ENCODE peak calls at places on chromosomes 5 and 9, in four cellular contexts. P is left ventricle myocardium inferior; D is mammary epithelial cell; L is CD4-positive, alpha-beta memory T cell. U is an unnamed sample.
A peak's percentile ranks its signal among the peaks of the same experiment; 100 is the strongest.

GRCh38 chr9:93597871-93598646 is 21.7 kb downstream of the PHF2 start:
- DNase-seq in P (no peak), D (no peak), L (no peak), U (no peak)

GRCh38 chr9:95762322-95762721 is 113.2 kb upstream of the ERCC6L2 start:
- DNase-seq in P (no peak), D (no peak), L (no peak), U (no peak)

GRCh38 chr9:121483049-121483448 is 16.6 kb downstream of the GGTA1 start:
- DNase-seq in P (no peak), D (no peak), L (no peak), U (no peak)

GRCh38 chr9:25677301-25678146 is 720 bp downstream of the TUSC1 start:
- DNase-seq in P (peak; percentile 88), D (peak; percentile 69), L (no peak), U (no peak)

GRCh38 chr5:142432369-142432863 is 107.6 kb upstream of the SPRY4 start:
- DNase-seq in P (peak; percentile 25), D (no peak), L (peak; percentile 71), U (no peak)

GRCh38 chr5:6759401-6759800 is 46.2 kb downstream of the TENT4A start:
- DNase-seq in P (no peak), D (no peak), L (no peak), U (no peak)

GRCh38 chr5:152256580-152256979 is 148.5 kb downstream of the NMUR2 start:
- DNase-seq in P (no peak), D (no peak), L (no peak), U (no peak)

GRCh38 chr9:120441446-120442279 is 138.3 kb downstream of the CDK5RAP2 start:
- DNase-seq in P (no peak), D (peak; percentile 46), L (no peak), U (no peak)

GRCh38 chr9:93894691-93895079 is 60.5 kb downstream of the BARX1 start:
- DNase-seq in P (no peak), D (no peak), L (no peak), U (no peak)

GRCh38 chr9:12813960-12814876 is 39.4 kb downstream of the LURAP1L start:
- DNase-seq in P (no peak), D (peak; percentile 99), L (no peak), U (no peak)

GRCh38 chr9:95862343-95862742 is 13.1 kb upstream of the ERCC6L2 start:
- DNase-seq in P (no peak), D (no peak), L (no peak), U (no peak)

GRCh38 chr9:70987986-70988385 is 133.4 kb downstream of the TRPM3 start:
- DNase-seq in P (no peak), D (no peak), L (no peak), U (no peak)

GRCh38 chr9:109254317-109254716 is 66.5 kb downstream of the EPB41L4B start:
- DNase-seq in P (no peak), D (peak; percentile 70), L (no peak), U (no peak)

GRCh38 chr5:158860706-158861105 is 239.0 kb downstream of the EBF1 start:
- DNase-seq in P (no peak), D (no peak), L (no peak), U (no peak)

GRCh38 chr9:4443439-4443838 is 46.8 kb upstream of the SLC1A1 start:
- DNase-seq in P (no peak), D (no peak), L (no peak), U (no peak)

GRCh38 chr5:129079496-129079895 is 15.1 kb upstream of the ISOC1 start:
- DNase-seq in P (no peak), D (no peak), L (no peak), U (no peak)

GRCh38 chr5:170495796-170496195 is 8.0 kb upstream of the KCNIP1 start:
- DNase-seq in P (no peak), D (no peak), L (no peak), U (no peak)

GRCh38 chr9:72210522-72210921 is 61.3 kb downstream of the GDA start:
- DNase-seq in P (no peak), D (peak; percentile 77), L (no peak), U (no peak)

DNA sequence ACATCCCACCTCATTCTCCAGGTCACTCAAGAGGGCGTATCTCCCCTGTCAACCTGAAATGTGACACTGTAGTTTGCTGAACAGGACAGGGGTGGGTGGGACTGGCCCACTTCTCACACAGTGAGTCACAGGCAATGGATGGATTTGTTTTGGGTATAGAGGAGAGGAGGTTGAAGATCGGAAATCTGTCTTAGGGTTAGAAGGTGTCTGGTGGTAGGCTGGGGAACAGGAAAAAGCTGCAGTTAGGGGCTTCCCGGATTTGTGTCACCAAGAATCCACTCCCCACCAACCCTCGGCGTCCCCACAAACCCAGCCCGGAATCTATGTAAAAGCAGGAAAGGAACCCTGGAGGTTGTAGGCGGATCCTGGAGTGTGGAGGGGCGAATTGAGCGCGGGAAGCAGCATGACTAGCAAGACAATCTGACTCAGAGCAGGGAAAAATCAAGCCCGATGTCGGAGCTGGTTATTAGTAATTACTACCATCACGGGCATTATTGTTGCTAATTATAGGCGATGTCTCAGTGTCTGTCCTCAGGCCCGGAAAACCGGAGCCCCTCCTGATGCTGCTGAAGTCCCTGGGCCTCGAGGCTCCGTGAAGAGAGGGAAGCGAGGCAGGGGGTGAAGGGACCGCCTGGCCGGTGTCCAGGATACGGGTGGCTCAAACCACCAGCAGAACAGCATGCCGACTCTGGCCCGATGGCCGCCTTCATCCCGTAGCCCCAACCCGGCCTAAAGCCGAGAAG is 1.7 kb upstream of the IRX1 start:
- DNase-seq in P (no peak), D (peak; percentile 51), L (no peak), U (no peak)
- H3K9me3 ChIP-seq in P (no peaks in the 10 kb centered on the region), D (no peaks in the 10 kb centered on the region), L (no peaks in the 10 kb centered on the region), U (no peaks in the 10 kb centered on the region)

GRCh38 chr5:132883261-132883834 is 9.9 kb downstream of the LEAP2 start:
- DNase-seq in P (no peak), D (peak; percentile 49), L (no peak), U (peak; percentile 34)
- H3K36me3 ChIP-seq in P (peaks cover 82% of the 10 kb centered on the region), D (peaks cover 54% of the 10 kb centered on the region), L (peaks cover 49% of the 10 kb centered on the region), U (peaks cover 86% of the 10 kb centered on the region)

GRCh38 chr5:219492-219891 is 1.4 kb downstream of the SDHA start:
- DNase-seq in P (no peak), D (peak; percentile 15), L (peak; percentile 56), U (peak; percentile 15)

GRCh38 chr5:218457-219289 is 553 bp downstream of the SDHA start:
- DNase-seq in P (no peak), D (peak; percentile 28), L (no peak), U (peak; percentile 6)

GRCh38 chr5:217860-218456 is at the start of the genes CCDC127 and SDHA:
- DNase-seq in P (peak; percentile 98), D (peak; percentile 84), L (peak; percentile 94), U (peak; percentile 98)

GRCh38 chr5:223791-224190 is 5.7 kb downstream of the SDHA start:
- DNase-seq in P (no peak), D (no peak), L (no peak), U (no peak)

DNA sequence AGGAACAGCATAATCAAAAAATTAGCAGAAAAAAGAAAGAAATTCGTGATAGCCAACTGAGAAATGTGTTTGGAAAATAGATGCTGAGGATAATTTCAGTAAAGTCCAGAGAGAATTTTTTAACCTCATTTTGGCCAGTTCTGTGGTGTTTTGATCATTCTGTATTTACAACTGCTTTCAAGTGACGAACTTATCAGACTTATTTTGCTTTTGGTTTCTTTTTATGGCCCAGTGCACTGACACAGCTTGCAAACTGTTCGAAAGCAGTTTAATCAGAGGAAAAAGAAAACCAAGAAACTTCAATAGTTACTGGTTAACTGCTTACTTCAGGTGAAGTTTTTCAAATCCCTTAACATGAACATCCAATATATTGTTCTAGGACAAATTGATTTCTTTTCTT is 1.9 kb downstream of the SDHA start:
- DNase-seq in P (no peak), D (no peak), L (no peak), U (peak; percentile 78)
- H3K4me3 ChIP-seq in P (peak overlapping the region; percentile 100), D (peak overlapping the region; percentile 78), L (peak overlapping the region; percentile 73), U (peak overlapping the region; percentile 94)

DNA sequence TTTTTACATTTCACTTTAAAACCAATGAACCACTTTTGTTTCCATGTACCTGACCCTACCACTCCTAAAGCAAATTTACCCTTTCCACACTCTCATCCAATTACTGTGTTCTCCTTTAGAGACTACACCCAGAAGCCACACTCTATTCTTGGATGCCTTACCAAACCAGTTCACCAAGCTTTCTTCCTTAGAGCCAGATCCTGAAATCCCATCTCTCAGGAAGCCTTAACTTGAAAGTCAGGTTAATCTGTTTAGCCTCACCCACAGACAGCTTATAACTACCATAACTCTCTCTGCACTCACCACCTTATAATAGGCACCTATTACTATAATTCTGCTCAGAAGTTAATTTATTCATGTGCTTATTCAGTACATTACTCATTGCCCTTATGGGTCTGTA is 4.3 kb downstream of the CSNK1A1 start:
- DNase-seq in P (no peak), D (peak; percentile 75), L (no peak), U (no peak)
- H3K9me3 ChIP-seq in P (no peaks in the 10 kb centered on the region), D (no peaks in the 10 kb centered on the region), L (no peaks in the 10 kb centered on the region), U (no peaks in the 10 kb centered on the region)

GRCh38 chr9:127543221-127543620 is 68.9 kb upstream of the STXBP1 start:
- DNase-seq in P (no peak), D (no peak), L (no peak), U (no peak)

GRCh38 chr9:127541865-127542264 is 70.2 kb upstream of the STXBP1 start:
- DNase-seq in P (peak; percentile 45), D (no peak), L (no peak), U (no peak)

GRCh38 chr9:127546125-127546832 is 65.8 kb upstream of the STXBP1 start:
- DNase-seq in P (no peak), D (no peak), L (no peak), U (no peak)

GRCh38 chr9:127545196-127546124 is 66.6 kb upstream of the STXBP1 start:
- DNase-seq in P (no peak), D (peak; percentile 89), L (no peak), U (no peak)

DNA sequence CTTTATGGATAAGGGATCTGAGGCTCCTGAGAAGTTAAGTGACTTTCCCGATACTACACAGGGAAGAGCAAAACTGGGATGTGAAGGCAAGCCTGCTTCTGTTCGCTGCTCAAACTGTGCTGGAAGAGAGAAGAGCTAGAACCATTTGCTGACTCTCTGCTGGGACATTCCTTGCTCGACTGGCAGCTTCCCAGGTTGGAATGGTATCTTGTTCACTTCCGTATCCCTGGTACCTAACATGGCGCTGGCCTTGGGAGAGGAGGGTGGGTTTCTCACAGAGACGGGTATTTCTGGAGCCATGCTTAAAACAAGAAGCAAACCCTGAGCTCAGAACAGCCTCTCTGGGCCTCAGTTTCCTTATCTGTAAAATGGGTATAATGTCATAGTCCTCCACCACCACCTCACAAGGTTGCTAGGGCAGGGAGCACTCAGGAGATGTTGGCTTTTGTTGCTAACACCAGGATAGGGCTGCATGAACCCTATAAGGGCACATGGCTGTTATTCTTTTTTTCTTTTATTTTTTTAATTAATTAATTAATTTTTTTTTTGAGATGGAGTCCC is 68.0 kb upstream of the STXBP1 start:
- DNase-seq in P (no peak), D (no peak), L (no peak), U (no peak)
- H3K36me3 ChIP-seq in P (no peaks in the 10 kb centered on the region), D (peaks cover 17% of the 10 kb centered on the region), L (no peaks in the 10 kb centered on the region), U (no peaks in the 10 kb centered on the region)

DNA sequence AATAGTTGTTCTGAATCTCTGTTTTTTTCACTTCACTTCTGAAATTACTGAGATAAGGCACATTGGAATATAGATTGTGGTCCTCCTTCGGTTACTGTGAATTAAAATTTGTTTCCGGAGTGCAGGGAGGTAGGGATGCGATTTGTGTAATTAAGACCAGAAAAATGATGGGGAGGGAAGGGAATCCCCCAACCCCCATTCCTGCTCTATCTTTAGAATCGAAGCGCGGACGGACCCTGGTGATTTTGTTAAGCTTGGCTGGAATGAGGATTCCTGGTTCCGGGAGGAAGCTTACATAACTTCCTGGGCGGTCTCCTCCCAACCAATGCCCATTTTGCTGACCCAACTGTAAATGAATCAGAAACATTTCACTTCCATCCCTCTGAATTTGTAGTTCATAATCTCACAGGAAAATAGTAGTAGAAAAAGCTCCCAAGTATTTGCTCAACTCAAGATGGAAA is 220.1 kb upstream of the MSX2 start:
- DNase-seq in P (no peak), D (no peak), L (no peak), U (no peak)
- H3K4me3 ChIP-seq in P (no peak overlapping the region), D (no peak overlapping the region), L (no peak overlapping the region), U (no peak overlapping the region)